ENCODE peak calls at places on chromosomes 6 and 20, in nine cellular contexts. One of them, this sample, is unnamed.

GRCh38 chr20:22450540-22450939 is 133.8 kb downstream of the FOXA2 start:
- DNase-seq in heart right ventricle: no peak
- DNase-seq in ovary: no peak
- DNase-seq in NB4: no peak
- DNase-seq in fibroblast of mammary gland: no peak
- DNase-seq in stomach: no peak
- DNase-seq in progenitor cell of endocrine pancreas: no peak
- DNase-seq in bronchial epithelial cell: no peak
- DNase-seq in H9: no peak
- DNase-seq in this sample: no peak

GRCh38 chr20:46970937-46971630 is 76.4 kb downstream of the EYA2 start:
- DNase-seq in progenitor cell of endocrine pancreas: no peak
- DNase-seq in fibroblast of mammary gland: peak; percentile 84
- DNase-seq in heart right ventricle: no peak
- DNase-seq in ovary: no peak
- DNase-seq in stomach: no peak
- DNase-seq in bronchial epithelial cell: peak; percentile 95
- DNase-seq in NB4: peak; percentile 33
- DNase-seq in H9: peak; percentile 87
- DNase-seq in this sample: peak; percentile 23

GRCh38 chr6:193180-193579 is 99.1 kb upstream of the DUSP22 start:
- DNase-seq in heart right ventricle: no peak
- DNase-seq in ovary: no peak
- DNase-seq in progenitor cell of endocrine pancreas: no peak
- DNase-seq in NB4: no peak
- DNase-seq in stomach: no peak
- DNase-seq in bronchial epithelial cell: no peak
- DNase-seq in H9: no peak
- DNase-seq in fibroblast of mammary gland: no peak
- DNase-seq in this sample: no peak

GRCh38 chr20:15992564-15992963 is 580.7 kb downstream of the KIF16B start:
- DNase-seq in NB4: no peak
- DNase-seq in progenitor cell of endocrine pancreas: no peak
- DNase-seq in bronchial epithelial cell: peak; percentile 48
- DNase-seq in heart right ventricle: no peak
- DNase-seq in ovary: no peak
- DNase-seq in fibroblast of mammary gland: peak; percentile 7
- DNase-seq in H9: no peak
- DNase-seq in stomach: no peak
- DNase-seq in this sample: no peak

GRCh38 chr6:132973556-132973993 is 159.2 kb downstream of the RPS12 start:
- DNase-seq in ovary: no peak
- DNase-seq in heart right ventricle: no peak
- DNase-seq in stomach: no peak
- DNase-seq in NB4: no peak
- DNase-seq in H9: no peak
- DNase-seq in fibroblast of mammary gland: no peak
- DNase-seq in progenitor cell of endocrine pancreas: no peak
- DNase-seq in bronchial epithelial cell: no peak
- DNase-seq in this sample: no peak

GRCh38 chr6:22221211-22221610 is 75.6 kb downstream of the PRL start:
- DNase-seq in bronchial epithelial cell: peak; percentile 77
- DNase-seq in progenitor cell of endocrine pancreas: no peak
- DNase-seq in stomach: no peak
- DNase-seq in H9: no peak
- DNase-seq in ovary: no peak
- DNase-seq in heart right ventricle: no peak
- DNase-seq in NB4: no peak
- DNase-seq in fibroblast of mammary gland: no peak
- DNase-seq in this sample: no peak

GRCh38 chr6:119541132-119541905 is 191.8 kb upstream of the MAN1A1 start:
- DNase-seq in NB4: no peak
- DNase-seq in bronchial epithelial cell: peak; percentile 97
- DNase-seq in ovary: no peak
- DNase-seq in stomach: no peak
- DNase-seq in fibroblast of mammary gland: peak; percentile 100
- DNase-seq in H9: no peak
- DNase-seq in heart right ventricle: no peak
- DNase-seq in progenitor cell of endocrine pancreas: no peak
- DNase-seq in this sample: no peak

GRCh38 chr6:135231469-135231844 is 50.3 kb downstream of the MYB start:
- DNase-seq in progenitor cell of endocrine pancreas: no peak
- DNase-seq in H9: no peak
- DNase-seq in ovary: no peak
- DNase-seq in bronchial epithelial cell: no peak
- DNase-seq in heart right ventricle: no peak
- DNase-seq in fibroblast of mammary gland: peak; percentile 24
- DNase-seq in NB4: no peak
- DNase-seq in stomach: no peak
- DNase-seq in this sample: no peak

GRCh38 chr6:1697688-1698351 is 88.1 kb downstream of the FOXC1 start:
- DNase-seq in NB4: no peak
- DNase-seq in progenitor cell of endocrine pancreas: no peak
- DNase-seq in H9: no peak
- DNase-seq in stomach: no peak
- DNase-seq in ovary: no peak
- DNase-seq in fibroblast of mammary gland: no peak
- DNase-seq in heart right ventricle: no peak
- DNase-seq in bronchial epithelial cell: no peak
- DNase-seq in this sample: no peak

GRCh38 chr6:70973591-70973990 is 16.7 kb upstream of the B3GAT2 start:
- DNase-seq in progenitor cell of endocrine pancreas: no peak
- DNase-seq in fibroblast of mammary gland: peak; percentile 16
- DNase-seq in heart right ventricle: no peak
- DNase-seq in bronchial epithelial cell: peak; percentile 0
- DNase-seq in ovary: no peak
- DNase-seq in stomach: no peak
- DNase-seq in NB4: no peak
- DNase-seq in H9: no peak
- DNase-seq in this sample: no peak

GRCh38 chr6:38510205-38510604 is 129.5 kb downstream of the BTBD9 start:
- DNase-seq in heart right ventricle: no peak
- DNase-seq in ovary: no peak
- DNase-seq in H9: no peak
- DNase-seq in stomach: no peak
- DNase-seq in fibroblast of mammary gland: peak; percentile 65
- DNase-seq in NB4: no peak
- DNase-seq in progenitor cell of endocrine pancreas: no peak
- DNase-seq in bronchial epithelial cell: peak; percentile 74
- DNase-seq in this sample: no peak

GRCh38 chr20:46621492-46621891 is 29.8 kb downstream of the SLC13A3 start:
- DNase-seq in ovary: no peak
- DNase-seq in stomach: no peak
- DNase-seq in NB4: no peak
- DNase-seq in H9: no peak
- DNase-seq in progenitor cell of endocrine pancreas: no peak
- DNase-seq in bronchial epithelial cell: no peak
- DNase-seq in heart right ventricle: no peak
- DNase-seq in fibroblast of mammary gland: peak; percentile 82
- DNase-seq in this sample: no peak

DNA sequence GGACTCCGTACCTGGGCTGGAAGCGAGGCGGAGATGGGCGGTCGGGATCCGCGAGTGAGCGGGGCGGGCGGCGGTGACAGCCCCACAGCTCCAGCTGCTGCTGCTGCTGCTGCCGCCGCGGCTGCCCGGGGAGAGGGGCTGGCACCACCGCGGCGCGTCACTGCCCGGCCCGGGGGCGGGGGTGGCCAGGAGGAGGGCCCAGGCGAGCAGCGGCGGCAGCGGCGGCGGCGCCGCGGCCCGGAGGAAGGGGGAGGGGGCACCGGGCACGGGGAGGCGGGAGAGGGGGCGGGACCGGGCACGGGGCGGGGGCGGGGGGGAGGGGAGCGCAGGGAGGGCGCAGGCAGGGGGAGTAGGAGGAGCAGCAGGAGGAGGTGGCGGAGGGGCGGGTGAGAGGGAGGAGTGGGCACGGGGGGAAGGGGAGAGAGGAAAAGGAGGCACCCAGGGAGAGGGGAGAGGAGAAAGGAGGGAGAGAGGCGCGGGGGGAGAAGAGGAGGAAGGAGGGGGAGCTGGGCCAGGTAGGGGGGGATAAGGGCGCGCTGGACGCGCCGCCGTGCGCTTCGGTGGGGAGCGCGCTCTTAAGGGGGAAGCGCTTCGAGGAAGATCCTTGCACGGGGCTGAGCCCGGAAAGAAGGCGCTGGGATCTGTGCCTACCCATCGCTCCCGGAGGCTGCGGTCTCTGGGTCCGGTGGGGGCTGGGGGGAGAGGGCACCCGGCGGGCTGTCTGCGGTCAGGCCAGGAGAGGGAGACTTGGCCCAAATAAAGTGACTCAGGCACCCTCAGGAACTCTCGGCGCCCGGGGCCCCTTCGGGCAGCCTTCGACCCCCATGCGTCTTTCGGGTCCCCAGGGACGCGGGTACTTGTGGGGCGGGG is 101.5 kb downstream of the NOL4L start:
- DNase-seq in stomach: peak; percentile 84
- DNase-seq in progenitor cell of endocrine pancreas: peak; percentile 90
- DNase-seq in heart right ventricle: peak; percentile 69
- DNase-seq in bronchial epithelial cell: peak; percentile 20
- DNase-seq in NB4: peak; percentile 96
- DNase-seq in fibroblast of mammary gland: peak; percentile 63
- DNase-seq in ovary: peak; percentile 76
- DNase-seq in H9: peak; percentile 92
- DNase-seq in this sample: peak; percentile 82
- TF ChIP-seq CTCF in stomach: no peak
- TF ChIP-seq CTCF in progenitor cell of endocrine pancreas: no peak
- TF ChIP-seq CTCF in heart right ventricle: no peak
- TF ChIP-seq CTCF in bronchial epithelial cell: peak; percentile 4
- TF ChIP-seq CTCF in NB4: no peak
- TF ChIP-seq CTCF in fibroblast of mammary gland: no peak
- TF ChIP-seq CTCF in ovary: no peak
- TF ChIP-seq CTCF in H9: peak; percentile 31
- TF ChIP-seq CTCF in this sample: no peak

GRCh38 chr6:41073203-41073967 is 611 bp downstream of the NFYA start:
- DNase-seq in NB4: peak; percentile 95
- DNase-seq in fibroblast of mammary gland: no peak
- DNase-seq in H9: peak; percentile 87
- DNase-seq in stomach: peak; percentile 93
- DNase-seq in bronchial epithelial cell: peak; percentile 70
- DNase-seq in heart right ventricle: peak; percentile 87
- DNase-seq in ovary: peak; percentile 89
- DNase-seq in progenitor cell of endocrine pancreas: peak; percentile 77
- DNase-seq in this sample: peak; percentile 75

GRCh38 chr6:41072836-41073202 is at the start of gene NFYA:
- DNase-seq in progenitor cell of endocrine pancreas: no peak
- DNase-seq in stomach: peak; percentile 100
- DNase-seq in heart right ventricle: peak; percentile 100
- DNase-seq in fibroblast of mammary gland: peak; percentile 99
- DNase-seq in ovary: no peak
- DNase-seq in H9: peak; percentile 99
- DNase-seq in NB4: no peak
- DNase-seq in bronchial epithelial cell: no peak
- DNase-seq in this sample: no peak

GRCh38 chr6:41071923-41072835 is at the start of gene OARD1:
- DNase-seq in heart right ventricle: peak; percentile 100
- DNase-seq in bronchial epithelial cell: peak; percentile 97
- DNase-seq in stomach: peak; percentile 99
- DNase-seq in progenitor cell of endocrine pancreas: peak; percentile 100
- DNase-seq in fibroblast of mammary gland: peak; percentile 84
- DNase-seq in ovary: peak; percentile 100
- DNase-seq in H9: peak; percentile 98
- DNase-seq in NB4: peak; percentile 99
- DNase-seq in this sample: peak; percentile 100

GRCh38 chr6:41073968-41074691 is 1.4 kb downstream of the NFYA start:
- DNase-seq in NB4: peak; percentile 52
- DNase-seq in progenitor cell of endocrine pancreas: no peak
- DNase-seq in bronchial epithelial cell: peak; percentile 23
- DNase-seq in ovary: no peak
- DNase-seq in stomach: no peak
- DNase-seq in fibroblast of mammary gland: peak; percentile 76
- DNase-seq in H9: no peak
- DNase-seq in heart right ventricle: no peak
- DNase-seq in this sample: no peak

DNA sequence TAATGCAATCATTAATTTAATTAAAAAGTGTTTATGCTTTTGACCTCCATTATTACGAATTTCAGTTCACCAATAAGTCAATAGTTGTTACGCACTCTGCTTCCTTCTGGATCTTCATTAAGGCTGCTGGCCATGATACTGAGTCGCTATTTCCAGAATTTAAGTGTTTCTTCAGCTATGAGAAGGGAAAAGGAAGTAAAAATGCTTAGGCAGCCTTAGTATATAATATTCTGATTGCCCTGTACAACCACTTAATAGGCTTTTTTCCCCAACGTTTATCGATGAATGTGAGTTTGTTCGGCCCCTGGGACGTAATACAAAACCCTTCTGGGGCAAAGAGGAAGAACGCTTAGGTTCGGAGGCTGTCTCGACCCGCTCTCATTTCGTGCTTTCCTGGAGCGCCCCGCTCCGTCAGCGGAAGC is 644 bp downstream of the OARD1 start:
- DNase-seq in H9: no peak
- DNase-seq in stomach: no peak
- DNase-seq in bronchial epithelial cell: peak; percentile 76
- DNase-seq in heart right ventricle: peak; percentile 80
- DNase-seq in ovary: no peak
- DNase-seq in progenitor cell of endocrine pancreas: no peak
- DNase-seq in fibroblast of mammary gland: no peak
- DNase-seq in NB4: no peak
- DNase-seq in this sample: no peak
- TF ChIP-seq CTCF in H9: no peak
- TF ChIP-seq CTCF in stomach: no peak
- TF ChIP-seq CTCF in bronchial epithelial cell: no peak
- TF ChIP-seq CTCF in heart right ventricle: no peak
- TF ChIP-seq CTCF in ovary: no peak
- TF ChIP-seq CTCF in progenitor cell of endocrine pancreas: peak; percentile 9
- TF ChIP-seq CTCF in fibroblast of mammary gland: no peak
- TF ChIP-seq CTCF in NB4: no peak
- TF ChIP-seq CTCF in this sample: no peak

GRCh38 chr6:47477497-47478232 is at the start of gene CD2AP:
- DNase-seq in stomach: peak; percentile 90
- DNase-seq in bronchial epithelial cell: peak; percentile 68
- DNase-seq in H9: peak; percentile 97
- DNase-seq in progenitor cell of endocrine pancreas: peak; percentile 97
- DNase-seq in NB4: peak; percentile 89
- DNase-seq in heart right ventricle: peak; percentile 86
- DNase-seq in fibroblast of mammary gland: peak; percentile 76
- DNase-seq in ovary: peak; percentile 88
- DNase-seq in this sample: peak; percentile 64
- TF ChIP-seq CTCF in stomach: no peak
- TF ChIP-seq CTCF in bronchial epithelial cell: peak; percentile 8
- TF ChIP-seq CTCF in H9: no peak
- TF ChIP-seq CTCF in progenitor cell of endocrine pancreas: peak; percentile 19
- TF ChIP-seq CTCF in NB4: no peak
- TF ChIP-seq CTCF in heart right ventricle: peak; percentile 14
- TF ChIP-seq CTCF in fibroblast of mammary gland: no peak
- TF ChIP-seq CTCF in ovary: no peak
- TF ChIP-seq CTCF in this sample: no peak

DNA sequence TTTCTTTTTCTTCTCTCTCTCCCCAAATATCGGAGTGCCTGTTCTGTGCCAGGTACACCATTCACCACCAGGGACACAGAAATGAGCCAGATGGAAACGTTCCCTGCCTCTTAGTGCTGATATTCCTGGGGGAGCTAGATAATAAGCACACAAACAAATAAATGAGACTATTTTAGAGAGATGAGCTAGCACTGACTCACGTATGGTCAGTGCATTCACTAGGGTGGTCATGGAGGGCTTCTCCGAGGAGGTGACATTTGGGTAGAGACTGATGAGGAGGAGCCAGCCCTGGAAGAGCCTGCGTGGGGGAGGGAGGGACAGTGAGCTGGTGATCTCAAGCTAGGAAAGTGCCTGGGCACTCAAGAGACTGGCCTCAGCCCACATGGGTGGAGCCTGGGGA is 252.3 kb upstream of the KCNG1 start:
- DNase-seq in bronchial epithelial cell: no peak
- DNase-seq in stomach: no peak
- DNase-seq in NB4: no peak
- DNase-seq in H9: no peak
- DNase-seq in heart right ventricle: no peak
- DNase-seq in progenitor cell of endocrine pancreas: no peak
- DNase-seq in ovary: no peak
- DNase-seq in fibroblast of mammary gland: peak; percentile 62
- DNase-seq in this sample: no peak
- TF ChIP-seq CTCF in bronchial epithelial cell: no peak
- TF ChIP-seq CTCF in stomach: no peak
- TF ChIP-seq CTCF in NB4: no peak
- TF ChIP-seq CTCF in H9: no peak
- TF ChIP-seq CTCF in heart right ventricle: no peak
- TF ChIP-seq CTCF in progenitor cell of endocrine pancreas: no peak
- TF ChIP-seq CTCF in ovary: no peak
- TF ChIP-seq CTCF in fibroblast of mammary gland: no peak
- TF ChIP-seq CTCF in this sample: no peak